ENCODE peak calls at places on chromosome 20, in ten cellular contexts. One of them, this sample, is unnamed.
A peak's percentile ranks its signal among the peaks of the same experiment; 100 is the strongest.

GRCh38 chr20:23448167-23448566 is 4.5 kb downstream of the CST11 start:
- DNase-seq in fibroblast of lung: no peak
- DNase-seq in GM12865: no peak
- DNase-seq in HS-5: no peak
- DNase-seq in psoas muscle: no peak
- DNase-seq in astrocyte: no peak
- DNase-seq in mammary epithelial cell: no peak
- DNase-seq in H54: no peak
- DNase-seq in GM23248: no peak
- DNase-seq in small intestine: no peak
- DNase-seq in this sample: no peak

GRCh38 chr20:57756213-57756612 is 46.4 kb upstream of the PMEPA1 start:
- DNase-seq in fibroblast of lung: no peak
- DNase-seq in GM12865: no peak
- DNase-seq in HS-5: no peak
- DNase-seq in psoas muscle: no peak
- DNase-seq in astrocyte: no peak
- DNase-seq in mammary epithelial cell: no peak
- DNase-seq in H54: no peak
- DNase-seq in GM23248: no peak
- DNase-seq in small intestine: no peak
- DNase-seq in this sample: no peak

GRCh38 chr20:31652917-31653385 is 15.2 kb downstream of the COX4I2 start:
- DNase-seq in fibroblast of lung: peak; percentile 34
- DNase-seq in GM12865: no peak
- DNase-seq in HS-5: peak; percentile 28
- DNase-seq in psoas muscle: no peak
- DNase-seq in astrocyte: peak; percentile 22
- DNase-seq in mammary epithelial cell: no peak
- DNase-seq in H54: no peak
- DNase-seq in GM23248: peak; percentile 79
- DNase-seq in small intestine: no peak
- DNase-seq in this sample: no peak

GRCh38 chr20:61756966-61757677 is 308.6 kb downstream of the TAF4 start:
- DNase-seq in fibroblast of lung: no peak
- DNase-seq in GM12865: no peak
- DNase-seq in HS-5: no peak
- DNase-seq in psoas muscle: peak; percentile 32
- DNase-seq in astrocyte: no peak
- DNase-seq in mammary epithelial cell: no peak
- DNase-seq in H54: no peak
- DNase-seq in GM23248: no peak
- DNase-seq in small intestine: no peak
- DNase-seq in this sample: no peak

GRCh38 chr20:11712611-11713160 is 205.0 kb upstream of the BTBD3 start:
- DNase-seq in fibroblast of lung: no peak
- DNase-seq in GM12865: no peak
- DNase-seq in HS-5: no peak
- DNase-seq in psoas muscle: no peak
- DNase-seq in astrocyte: no peak
- DNase-seq in mammary epithelial cell: no peak
- DNase-seq in H54: no peak
- DNase-seq in GM23248: no peak
- DNase-seq in small intestine: no peak
- DNase-seq in this sample: no peak

GRCh38 chr20:37492096-37492625 is 28.9 kb upstream of the NNAT start:
- DNase-seq in fibroblast of lung: no peak
- DNase-seq in GM12865: no peak
- DNase-seq in HS-5: no peak
- DNase-seq in psoas muscle: no peak
- DNase-seq in astrocyte: no peak
- DNase-seq in mammary epithelial cell: no peak
- DNase-seq in H54: no peak
- DNase-seq in GM23248: no peak
- DNase-seq in small intestine: no peak
- DNase-seq in this sample: no peak

GRCh38 chr20:34600892-34601653 is 42.6 kb downstream of the MAP1LC3A start:
- DNase-seq in fibroblast of lung: no peak
- DNase-seq in GM12865: peak; percentile 28
- DNase-seq in HS-5: no peak
- DNase-seq in psoas muscle: no peak
- DNase-seq in astrocyte: no peak
- DNase-seq in mammary epithelial cell: no peak
- DNase-seq in H54: no peak
- DNase-seq in GM23248: no peak
- DNase-seq in small intestine: no peak
- DNase-seq in this sample: no peak

GRCh38 chr20:63946986-63947637 is 9.1 kb downstream of the UCKL1 start:
- DNase-seq in fibroblast of lung: no peak
- DNase-seq in GM12865: no peak
- DNase-seq in HS-5: no peak
- DNase-seq in psoas muscle: peak; percentile 59
- DNase-seq in astrocyte: no peak
- DNase-seq in mammary epithelial cell: no peak
- DNase-seq in H54: no peak
- DNase-seq in GM23248: no peak
- DNase-seq in small intestine: no peak
- DNase-seq in this sample: no peak

GRCh38 chr20:40291483-40291882 is 397.6 kb downstream of the MAFB start:
- DNase-seq in fibroblast of lung: no peak
- DNase-seq in GM12865: no peak
- DNase-seq in HS-5: no peak
- DNase-seq in psoas muscle: no peak
- DNase-seq in astrocyte: no peak
- DNase-seq in mammary epithelial cell: no peak
- DNase-seq in H54: no peak
- DNase-seq in GM23248: no peak
- DNase-seq in small intestine: no peak
- DNase-seq in this sample: no peak

GRCh38 chr20:59580991-59581401 is 23.3 kb upstream of the PHACTR3 start:
- DNase-seq in fibroblast of lung: no peak
- DNase-seq in GM12865: no peak
- DNase-seq in HS-5: no peak
- DNase-seq in psoas muscle: no peak
- DNase-seq in astrocyte: no peak
- DNase-seq in mammary epithelial cell: no peak
- DNase-seq in H54: no peak
- DNase-seq in GM23248: no peak
- DNase-seq in small intestine: no peak
- DNase-seq in this sample: no peak

GRCh38 chr20:5687884-5688283 is 62.3 kb upstream of the SHLD1 start:
- DNase-seq in fibroblast of lung: no peak
- DNase-seq in GM12865: no peak
- DNase-seq in HS-5: no peak
- DNase-seq in psoas muscle: no peak
- DNase-seq in astrocyte: no peak
- DNase-seq in mammary epithelial cell: no peak
- DNase-seq in H54: no peak
- DNase-seq in GM23248: no peak
- DNase-seq in small intestine: no peak
- DNase-seq in this sample: no peak

GRCh38 chr20:34709836-34710567 is 5.9 kb downstream of the TP53INP2 start:
- DNase-seq in fibroblast of lung: peak; percentile 66
- DNase-seq in GM12865: no peak
- DNase-seq in HS-5: peak; percentile 50
- DNase-seq in psoas muscle: peak; percentile 85
- DNase-seq in astrocyte: peak; percentile 47
- DNase-seq in mammary epithelial cell: no peak
- DNase-seq in H54: peak; percentile 48
- DNase-seq in GM23248: peak; percentile 82
- DNase-seq in small intestine: peak; percentile 56
- DNase-seq in this sample: peak; percentile 91

GRCh38 chr20:21682576-21682975 is 22.9 kb upstream of the PAX1 start:
- DNase-seq in fibroblast of lung: no peak
- DNase-seq in GM12865: no peak
- DNase-seq in HS-5: no peak
- DNase-seq in psoas muscle: peak; percentile 62
- DNase-seq in astrocyte: no peak
- DNase-seq in mammary epithelial cell: no peak
- DNase-seq in H54: no peak
- DNase-seq in GM23248: no peak
- DNase-seq in small intestine: no peak
- DNase-seq in this sample: no peak

GRCh38 chr20:15164726-15165125 is 827.3 kb upstream of the FLRT3 start:
- DNase-seq in fibroblast of lung: no peak
- DNase-seq in GM12865: no peak
- DNase-seq in HS-5: no peak
- DNase-seq in psoas muscle: no peak
- DNase-seq in astrocyte: no peak
- DNase-seq in mammary epithelial cell: no peak
- DNase-seq in H54: no peak
- DNase-seq in GM23248: no peak
- DNase-seq in small intestine: no peak
- DNase-seq in this sample: no peak

GRCh38 chr20:18233408-18233943 is 54.9 kb upstream of the ZNF133 start:
- DNase-seq in fibroblast of lung: no peak
- DNase-seq in GM12865: no peak
- DNase-seq in HS-5: no peak
- DNase-seq in psoas muscle: no peak
- DNase-seq in astrocyte: no peak
- DNase-seq in mammary epithelial cell: no peak
- DNase-seq in H54: no peak
- DNase-seq in GM23248: no peak
- DNase-seq in small intestine: no peak
- DNase-seq in this sample: no peak

GRCh38 chr20:21862224-21862927 is 156.9 kb downstream of the PAX1 start:
- DNase-seq in fibroblast of lung: no peak
- DNase-seq in GM12865: no peak
- DNase-seq in HS-5: no peak
- DNase-seq in psoas muscle: no peak
- DNase-seq in astrocyte: no peak
- DNase-seq in mammary epithelial cell: no peak
- DNase-seq in H54: no peak
- DNase-seq in GM23248: no peak
- DNase-seq in small intestine: no peak
- DNase-seq in this sample: no peak

This sample was measured in GM20000.